ENCODE peak calls at places on chromosomes 4 and X, in five cellular contexts. I is heart left ventricle, N is endothelial cell of umbilical vein, H is Peyer's patch, R is neural progenitor cell. V is an unnamed sample.

GRCh38 chr4:27811928-27812327 is 951.3 kb downstream of the STIM2 start:
- DNase-seq in I (no peak), N (no peak), H (no peak), R (no peak), V (no peak)

GRCh38 chr4:53119685-53120084 is 246.2 kb downstream of the SCFD2 start:
- DNase-seq in I (no peak), N (no peak), H (no peak), R (peak; percentile 66), V (no peak)

GRCh38 chrX:24498975-24499374 is 33.9 kb downstream of the PDK3 start:
- DNase-seq in I (no peak), N (peak; percentile 21), H (no peak), R (no peak), V (no peak)

GRCh38 chr4:108053281-108053701 is 63.6 kb downstream of the HADH start:
- DNase-seq in I (no peak), N (no peak), H (no peak), R (no peak), V (no peak)

GRCh38 chrX:155662297-155662696 is 49.5 kb upstream of the TMLHE start:
- DNase-seq in I (no peak), N (no peak), H (no peak), R (peak; percentile 26), V (no peak)

GRCh38 chr4:105966046-105966445 is 70.8 kb downstream of the NPNT start:
- DNase-seq in I (no peak), N (peak; percentile 19), H (no peak), R (no peak), V (no peak)

GRCh38 chr4:26782830-26783202 is 77.8 kb upstream of the STIM2 start:
- DNase-seq in I (no peak), N (peak; percentile 15), H (no peak), R (no peak), V (no peak)

GRCh38 chr4:125849869-125850268 is 535.1 kb downstream of the FAT4 start:
- DNase-seq in I (no peak), N (no peak), H (no peak), R (no peak), V (no peak)

GRCh38 chrX:147738260-147738659 is 173.5 kb upstream of the FMR1 start:
- DNase-seq in I (no peak), N (no peak), H (no peak), R (no peak), V (no peak)

GRCh38 chr4:85755285-85755684 is 280.3 kb downstream of the ARHGAP24 start:
- DNase-seq in I (no peak), N (no peak), H (no peak), R (no peak), V (no peak)

GRCh38 chr4:1969928-1970723 is 38.6 kb downstream of the NELFA start:
- DNase-seq in I (no peak), N (no peak), H (no peak), R (no peak), V (peak; percentile 47)

GRCh38 chr4:165813606-165814005 is 59.4 kb upstream of the TLL1 start:
- DNase-seq in I (no peak), N (no peak), H (no peak), R (no peak), V (no peak)

GRCh38 chrX:79415056-79415455 is 47.9 kb upstream of the ITM2A start:
- DNase-seq in I (no peak), N (no peak), H (no peak), R (no peak), V (no peak)

GRCh38 chrX:21375795-21376069 is 1.5 kb downstream of the CNKSR2 start:
- DNase-seq in I (no peak), N (no peak), H (no peak), R (peak; percentile 64), V (no peak)

GRCh38 chrX:107454302-107454701 is 4.8 kb downstream of the FRMPD3 start:
- DNase-seq in I (no peak), N (no peak), H (no peak), R (no peak), V (no peak)

GRCh38 chrX:119201570-119201969 is 34.5 kb upstream of the PGRMC1 start:
- DNase-seq in I (no peak), N (no peak), H (no peak), R (no peak), V (no peak)

GRCh38 chrX:153624196-153625091 is 22.6 kb upstream of the DUSP9 start:
- DNase-seq in I (no peak), N (no peak), H (no peak), R (no peak), V (peak; percentile 79)

GRCh38 chr4:112532267-112532666 is 16.3 kb upstream of the NEUROG2 start:
- DNase-seq in I (no peak), N (no peak), H (no peak), R (no peak), V (no peak)

GRCh38 chr4:53185853-53186590 is 179.8 kb downstream of the SCFD2 start:
- DNase-seq in I (no peak), N (no peak), H (no peak), R (no peak), V (no peak)

GRCh38 chr4:5732158-5732557 is 21.2 kb downstream of the EVC start:
- DNase-seq in I (no peak), N (no peak), H (no peak), R (no peak), V (no peak)

GRCh38 chrX:15849555-15849954 is 5.1 kb downstream of the AP1S2 start:
- DNase-seq in I (no peak), N (peak; percentile 29), H (no peak), R (peak; percentile 69), V (no peak)

GRCh38 chrX:14934423-14934822 is 61.2 kb downstream of the MOSPD2 start:
- DNase-seq in I (no peak), N (no peak), H (no peak), R (no peak), V (no peak)

GRCh38 chr4:92121099-92121498 is 182.7 kb upstream of the GRID2 start:
- DNase-seq in I (no peak), N (no peak), H (no peak), R (no peak), V (no peak)

GRCh38 chr4:34861661-34862060 is 1382.7 kb downstream of the ARAP2 start:
- DNase-seq in I (no peak), N (no peak), H (no peak), R (no peak), V (no peak)

GRCh38 chr4:105936901-105937300 is 41.6 kb downstream of the NPNT start:
- DNase-seq in I (no peak), N (no peak), H (no peak), R (no peak), V (no peak)

GRCh38 chr4:177879851-177880250 is 437.6 kb upstream of the AGA start:
- DNase-seq in I (no peak), N (no peak), H (no peak), R (peak; percentile 30), V (no peak)

GRCh38 chr4:168614316-168615057 is 117.6 kb downstream of the PALLD start:
- DNase-seq in I (no peak), N (no peak), H (no peak), R (no peak), V (no peak)

GRCh38 chr4:56211202-56211601 is 176.1 kb downstream of the AASDH start:
- DNase-seq in I (no peak), N (no peak), H (no peak), R (peak; percentile 13), V (no peak)

GRCh38 chr4:115491686-115492085 is 378.3 kb upstream of the NDST4 start:
- DNase-seq in I (no peak), N (no peak), H (no peak), R (no peak), V (no peak)

GRCh38 chrX:69424161-69424560 is 80.0 kb upstream of the NALF2 start:
- DNase-seq in I (no peak), N (peak; percentile 3), H (no peak), R (peak; percentile 15), V (no peak)
- TF ChIP-seq CTCF in I (peak; percentile 46), N (no peak), H (peak; percentile 9), R (peak; percentile 57), V (peak; percentile 71)

GRCh38 chrX:103630171-103630511 is 1.4 kb downstream of the TCEAL1 start:
- DNase-seq in I (no peak), N (no peak), H (no peak), R (no peak), V (no peak)
- TF ChIP-seq CTCF in I (no peak), N (no peak), H (no peak), R (no peak), V (peak; percentile 45)

DNA sequence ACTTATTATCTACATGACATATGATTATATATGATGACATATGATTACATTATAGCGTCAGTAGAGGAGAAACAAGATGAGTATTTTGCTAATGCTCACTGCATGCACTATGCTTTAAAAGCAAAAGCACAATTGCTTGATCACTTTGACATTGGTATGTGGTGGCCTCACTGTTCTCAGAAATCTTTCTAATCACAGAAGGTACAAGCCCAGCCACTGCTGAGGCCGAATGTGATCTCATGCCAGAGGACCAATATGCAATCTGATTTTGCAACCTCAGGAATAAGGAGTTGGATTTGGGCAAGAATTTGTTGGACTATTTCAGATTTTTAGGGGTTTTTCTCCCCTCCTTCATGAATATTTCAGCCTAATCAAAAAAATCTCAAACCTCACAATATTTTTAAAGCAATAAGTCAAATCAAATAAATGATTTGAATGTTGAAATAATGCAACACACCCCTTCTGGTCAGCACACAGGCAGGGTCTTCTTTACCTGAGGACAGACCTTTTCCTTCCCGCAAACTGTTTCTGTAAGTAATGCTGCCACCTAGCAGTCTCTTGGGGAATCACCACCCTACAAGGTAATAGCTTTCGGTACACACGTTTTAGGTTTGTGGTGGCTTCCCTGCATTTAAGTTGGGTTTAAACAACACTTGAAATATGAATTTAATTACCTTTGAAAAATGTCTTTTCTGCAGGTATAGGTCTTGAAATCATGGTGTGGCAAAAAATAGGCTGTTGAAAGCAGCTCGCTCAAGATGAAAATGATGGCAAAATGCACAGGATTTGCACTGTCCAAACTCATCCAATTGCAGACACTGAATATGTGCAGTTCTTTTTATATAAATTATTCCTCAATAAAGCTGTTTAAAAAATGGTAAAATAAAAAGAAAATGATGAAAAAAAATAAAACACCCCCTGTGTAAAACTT is 4.8 kb upstream of the CXCL13 start:
- DNase-seq in I (no peak), N (peak; percentile 29), H (no peak), R (peak; percentile 64), V (no peak)
- TF ChIP-seq CTCF in I (peak; percentile 79), N (peak; percentile 63), H (peak; percentile 78), R (peak; percentile 80), V (peak; percentile 95)

GRCh38 chr4:81963506-81964020 is 410.2 kb downstream of the HNRNPD start:
- DNase-seq in I (no peak), N (no peak), H (no peak), R (peak; percentile 63), V (no peak)
- TF ChIP-seq CTCF in I (no peak), N (no peak), H (no peak), R (no peak), V (no peak)